ENCODE peak calls at places on chromosomes 5 and 9, in four cellular contexts. R is K562, F is GM12878, I is HepG2. E is an unnamed sample.

GRCh38 chr5:54007822-54008777 is 302.3 kb downstream of the ARL15 start:
- DNase-seq in R (no peak), F (no peak), I (peak; percentile 89), E (no peak)

GRCh38 chr9:97418894-97419293 is 7.0 kb downstream of the TDRD7 start:
- DNase-seq in R (no peak), F (no peak), I (no peak), E (no peak)

GRCh38 chr5:110909950-110910349 is 161.6 kb upstream of the TSLP start:
- DNase-seq in R (no peak), F (no peak), I (no peak), E (no peak)

GRCh38 chr9:8946461-8946860 is 1146.9 kb upstream of the DMAC1 start:
- DNase-seq in R (no peak), F (no peak), I (no peak), E (no peak)

GRCh38 chr5:134115806-134116175 is 1.3 kb downstream of the TCF7 start:
- DNase-seq in R (no peak), F (no peak), I (no peak), E (peak; percentile 10)

GRCh38 chr9:95092321-95093072 is 225.0 kb downstream of the FANCC start:
- DNase-seq in R (no peak), F (no peak), I (no peak), E (no peak)

GRCh38 chr5:36576721-36577120 is 29.7 kb upstream of the SLC1A3 start:
- DNase-seq in R (no peak), F (no peak), I (no peak), E (no peak)

GRCh38 chr9:111599948-111600343 is 499 bp upstream of the PTGR1 start:
- DNase-seq in R (no peak), F (no peak), I (no peak), E (no peak)

GRCh38 chr5:78887384-78888118 is 97.6 kb downstream of the ARSB start:
- DNase-seq in R (no peak), F (peak; percentile 78), I (no peak), E (no peak)

GRCh38 chr5:131634666-131634995 is 398 bp downstream of the RAPGEF6 start:
- DNase-seq in R (peak; percentile 77), F (no peak), I (peak; percentile 65), E (peak; percentile 61)

GRCh38 chr9:112487799-112488345 is 1.2 kb downstream of the KIAA1958 start:
- DNase-seq in R (peak; percentile 25), F (no peak), I (no peak), E (peak; percentile 17)

GRCh38 chr9:37408933-37409710 is 13.4 kb upstream of the GRHPR start:
- DNase-seq in R (peak; percentile 59), F (peak; percentile 100), I (no peak), E (no peak)

GRCh38 chr9:72473474-72474241 is 47.8 kb upstream of the TMC1 start:
- DNase-seq in R (no peak), F (peak; percentile 48), I (no peak), E (no peak)

GRCh38 chr9:113185271-113185670 is 34.5 kb downstream of the SLC31A2 start:
- DNase-seq in R (no peak), F (no peak), I (no peak), E (no peak)

GRCh38 chr9:91047993-91048607 is 246.5 kb downstream of the SYK start:
- DNase-seq in R (no peak), F (no peak), I (no peak), E (no peak)

GRCh38 chr5:74326571-74327338 is 313.8 kb downstream of the ENC1 start:
- DNase-seq in R (peak; percentile 79), F (peak; percentile 92), I (peak; percentile 51), E (peak; percentile 31)

GRCh38 chr9:110069326-110070248 is 138.4 kb downstream of the C9orf152 start:
- DNase-seq in R (no peak), F (no peak), I (no peak), E (no peak)

GRCh38 chr5:73943375-73943774 is 317.4 kb downstream of the ARHGEF28 start:
- DNase-seq in R (no peak), F (no peak), I (no peak), E (no peak)

GRCh38 chr5:175384724-175385552 is 59.0 kb downstream of the DRD1 start:
- DNase-seq in R (no peak), F (no peak), I (no peak), E (no peak)

GRCh38 chr9:94799578-94800264 is 73.2 kb downstream of the AOPEP start:
- DNase-seq in R (peak; percentile 10), F (no peak), I (no peak), E (no peak)

GRCh38 chr5:166961028-166961427 is 1330.4 kb upstream of the WWC1 start:
- DNase-seq in R (peak; percentile 1), F (no peak), I (no peak), E (no peak)

GRCh38 chr5:115571441-115571878 is 26.9 kb upstream of the FEM1C start:
- DNase-seq in R (no peak), F (no peak), I (no peak), E (no peak)

DNA sequence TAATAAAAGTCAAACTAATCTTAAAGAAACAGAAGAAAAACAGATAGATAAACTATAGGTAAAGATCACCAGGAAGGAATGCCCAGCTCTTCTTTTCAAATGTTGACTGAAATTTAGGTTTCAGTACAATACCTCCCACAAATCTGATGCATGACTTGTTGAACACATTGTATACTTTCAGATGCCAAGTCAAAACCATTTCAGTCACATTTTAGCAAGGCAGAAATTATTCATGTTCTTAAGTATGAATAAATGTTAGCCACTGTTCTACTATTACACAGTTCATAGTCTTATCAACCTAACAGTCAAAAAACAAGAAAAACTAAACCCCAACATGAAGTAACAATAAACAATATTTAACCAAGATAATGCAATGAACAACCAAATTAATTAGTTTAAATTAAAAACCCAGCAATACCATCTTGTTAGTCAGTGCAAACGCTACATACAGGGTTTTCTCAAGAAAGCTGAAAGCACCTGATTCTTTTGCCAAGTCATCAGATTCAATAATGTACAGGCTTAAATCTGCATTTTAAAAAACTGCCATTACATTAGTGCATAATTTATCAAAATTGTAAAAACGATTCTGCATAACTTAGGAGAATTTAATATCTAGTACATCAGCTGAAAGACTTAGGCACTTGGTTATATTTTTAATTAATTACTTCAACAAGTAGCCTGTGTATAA is 20.0 kb upstream of the PDCL start:
- DNase-seq in R (no peak), F (no peak), I (no peak), E (no peak)
- TF ChIP-seq SP1 in R (no peak), F (no peak), I (no peak), E (no peak)

GRCh38 chr9:3527653-3527960 is 1.8 kb upstream of the RFX3 start:
- DNase-seq in R (peak; percentile 30), F (no peak), I (peak; percentile 3), E (no peak)

GRCh38 chr9:3525088-3525835 is 539 bp downstream of the RFX3 start:
- DNase-seq in R (no peak), F (no peak), I (no peak), E (peak; percentile 6)

GRCh38 chr9:3526166-3526902 is 533 bp upstream of the RFX3 start:
- DNase-seq in R (peak; percentile 82), F (no peak), I (peak; percentile 74), E (peak; percentile 51)

GRCh38 chr9:3526903-3527652 is 1.3 kb upstream of the RFX3 start:
- DNase-seq in R (peak; percentile 52), F (no peak), I (peak; percentile 28), E (peak; percentile 5)

DNA sequence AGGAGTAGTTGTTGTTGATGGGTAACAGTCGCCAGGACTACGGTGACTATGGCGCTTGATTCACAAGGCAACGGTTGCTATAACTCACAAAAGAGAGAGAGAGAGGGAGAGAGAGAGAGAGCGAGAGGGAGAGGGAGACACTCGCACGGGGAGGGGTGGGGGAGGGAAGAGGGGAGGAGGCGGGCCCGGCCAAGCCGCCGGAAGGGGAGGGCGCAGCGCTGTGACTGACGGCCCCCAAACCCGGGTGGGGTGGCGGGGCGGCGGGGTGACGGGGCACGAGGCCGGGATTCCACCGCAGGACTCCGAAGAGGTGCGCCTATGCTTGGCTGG is at the start of gene RFX3:
- DNase-seq in R (peak; percentile 90), F (peak; percentile 78), I (peak; percentile 91), E (peak; percentile 64)
- TF ChIP-seq BHLHE40 in R (peak; percentile 29), F (peak; percentile 69), I (no peak), E (no peak)

GRCh38 chr5:113147088-113147487 is 170.5 kb downstream of the DCP2 start:
- DNase-seq in R (no peak), F (no peak), I (no peak), E (no peak)
- TF ChIP-seq SP1 in R (no peak), F (no peak), I (no peak), E (no peak)

DNA sequence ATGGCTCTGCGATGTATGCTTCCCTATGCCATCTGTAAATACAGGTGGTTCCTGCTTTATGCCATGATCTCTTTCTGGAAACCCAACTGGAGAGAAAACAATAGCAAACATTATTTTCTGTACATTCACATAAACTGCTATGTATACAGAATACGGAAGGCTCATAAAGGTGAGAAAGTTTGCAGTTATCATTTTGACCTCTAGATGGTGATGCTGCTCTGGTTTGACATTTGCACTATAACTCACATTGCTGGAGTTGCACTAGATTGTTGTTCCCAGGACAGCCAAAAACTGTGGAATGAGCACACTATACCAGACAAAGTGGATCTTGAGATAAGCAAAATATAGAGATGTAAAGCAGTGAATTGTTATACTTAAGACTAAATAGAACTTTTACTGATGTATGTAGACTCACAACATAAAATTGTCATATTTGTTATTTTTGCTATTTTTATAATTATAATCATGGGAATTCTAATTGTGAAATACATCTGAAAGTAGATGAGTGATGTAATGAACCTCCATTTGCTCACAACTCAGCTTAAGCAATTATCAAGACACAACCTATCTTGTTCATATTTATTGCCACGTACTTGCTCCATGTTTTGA is 246.5 kb downstream of the PTPRD start:
- DNase-seq in R (peak; percentile 8), F (peak; percentile 13), I (peak; percentile 32), E (peak; percentile 14)
- TF ChIP-seq BHLHE40 in R (no peak), F (no peak), I (no peak), E (no peak)

DNA sequence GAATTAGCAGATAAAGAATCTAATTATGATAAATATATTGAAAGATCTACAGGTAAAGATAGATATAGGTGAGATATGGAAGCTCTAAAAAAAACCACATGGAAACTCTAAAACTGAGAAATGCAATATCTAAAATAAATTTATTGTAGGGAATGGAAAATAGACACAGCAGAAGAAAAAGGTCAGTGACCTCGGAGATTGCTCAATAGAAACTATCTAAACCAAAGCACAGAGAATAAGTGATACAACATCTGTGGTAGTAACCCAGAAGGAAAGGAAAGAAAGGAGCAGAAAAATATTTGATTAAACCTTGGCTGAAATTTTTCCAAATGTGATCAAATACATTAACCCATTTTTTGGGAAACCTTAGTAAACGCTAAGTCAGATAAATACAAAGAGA is 43.1 kb upstream of the GLIPR2 start:
- DNase-seq in R (no peak), F (no peak), I (no peak), E (no peak)
- TF ChIP-seq SP1 in R (no peak), F (no peak), I (no peak), E (no peak)

E was measured in HEK293T.